ENCODE peak calls at places on chromosomes 6 and 20, in eight cellular contexts. I is GM12891; U is cerebellum; G is activated CD4-positive, alpha-beta memory T cell treated with anti-CD3 and anti-CD28 coated beads, Interleukin-2, amount 10 ng/mL, durations not matched to agents 7 days and 5 days; M is MV-4-11; L is amniotic stem cell; R is NCI-H69; X is NCI-H1694 treated with DMSO at 0.1 percent for 48 hours. Q is an unnamed sample.

GRCh38 chr6:52531396-52531795 is 45.5 kb downstream of the TRAM2 start:
- DNase-seq in I (no peak), U (no peak), X (no peak), G (no peak), M (no peak), R (no peak), L (no peak), Q (no peak)

GRCh38 chr20:36624068-36624813 is 18.7 kb downstream of the RAB5IF start:
- DNase-seq in L (no peak), M (no peak), X (no peak), G (no peak), I (no peak), R (no peak), U (no peak), Q (no peak)

GRCh38 chr20:47356526-47357295 is at the start of gene ZMYND8:
- DNase-seq in R (peak), X (peak), G (peak), M (peak), L (peak), I (peak), U (peak), Q (peak)

GRCh38 chr20:38346247-38346651 is at the start of gene LBP:
- DNase-seq in X (no peak), R (no peak), I (no peak), L (no peak), U (no peak), G (no peak), M (peak), Q (no peak)

GRCh38 chr20:19748687-19749086 is 9.4 kb upstream of the RIN2 start:
- DNase-seq in I (no peak), L (no peak), G (no peak), M (no peak), R (no peak), U (no peak), X (no peak), Q (no peak)

GRCh38 chr6:13243033-13243432 is 85.3 kb downstream of the TBC1D7 start:
- DNase-seq in M (no peak), X (no peak), G (no peak), U (no peak), I (no peak), L (no peak), R (no peak), Q (no peak)

GRCh38 chr20:44810391-44811149 is at the start of gene RIMS4:
- DNase-seq in L (no peak), R (peak), M (no peak), I (peak), U (peak), X (peak), G (no peak), Q (peak)

GRCh38 chr20:51128198-51128597 is 105.3 kb upstream of the KCNG1 start:
- DNase-seq in G (peak), R (no peak), M (no peak), L (peak), X (no peak), U (no peak), I (no peak), Q (no peak)

GRCh38 chr20:11274137-11274536 is 600.3 kb upstream of the JAG1 start:
- DNase-seq in R (peak), M (peak), I (peak), G (no peak), U (peak), X (peak), L (peak), Q (peak)

GRCh38 chr6:139364302-139364981 is 10.0 kb downstream of the CITED2 start:
- DNase-seq in I (peak), U (peak), X (peak), M (peak), R (peak), L (peak), G (no peak), Q (peak)

GRCh38 chr6:25946631-25947030 is 16.0 kb upstream of the TRIM38 start:
- DNase-seq in X (no peak), U (no peak), I (no peak), M (no peak), L (no peak), R (no peak), G (no peak), Q (no peak)

GRCh38 chr6:89818977-89819335 is 638 bp downstream of the MDN1 start:
- DNase-seq in U (peak), R (peak), M (peak), X (no peak), L (no peak), I (no peak), G (no peak), Q (no peak)

GRCh38 chr6:30928677-30929076 is 3.3 kb downstream of the SFTA2 start:
- DNase-seq in M (no peak), I (no peak), X (no peak), R (no peak), G (no peak), L (no peak), U (no peak), Q (no peak)

GRCh38 chr6:143410859-143411270 is 39.6 kb downstream of the ADAT2 start:
- DNase-seq in L (no peak), I (no peak), X (no peak), R (peak), U (no peak), G (no peak), M (no peak), Q (no peak)

GRCh38 chr20:19256085-19256484 is 43.6 kb downstream of the SLC24A3 start:
- DNase-seq in R (no peak), X (no peak), M (no peak), G (no peak), U (no peak), I (no peak), L (no peak), Q (no peak)

GRCh38 chr6:116572162-116572561 is 858 bp downstream of the RWDD1 start:
- DNase-seq in X (peak), R (peak), L (no peak), G (no peak), I (no peak), M (peak), U (no peak), Q (peak)

GRCh38 chr6:44580901-44581300 is 193.4 kb downstream of the CDC5L start:
- DNase-seq in U (no peak), L (peak), X (no peak), M (no peak), G (no peak), R (no peak), I (no peak), Q (no peak)

GRCh38 chr6:155248021-155249001 is 15.5 kb upstream of the CLDN20 start:
- DNase-seq in U (peak), I (peak), L (peak), M (no peak), G (peak), R (peak), X (peak), Q (peak)

GRCh38 chr20:51456511-51457280 is 85.8 kb downstream of the NFATC2 start:
- DNase-seq in R (peak), I (no peak), U (peak), X (peak), M (peak), G (no peak), L (peak), Q (peak)

GRCh38 chr6:32905078-32905477 is 35.8 kb downstream of the HLA-DMB start:
- DNase-seq in R (no peak), I (no peak), X (no peak), M (no peak), L (no peak), U (no peak), G (no peak), Q (no peak)

GRCh38 chr6:8108031-8108660 is 5.8 kb upstream of the EEF1E1 start:
- DNase-seq in I (no peak), X (no peak), G (no peak), R (peak), U (no peak), L (peak), M (no peak), Q (no peak)

GRCh38 chr6:72218125-72218524 is 331.8 kb downstream of the RIMS1 start:
- DNase-seq in M (no peak), R (peak), G (no peak), I (no peak), L (no peak), X (peak), U (peak), Q (peak)

GRCh38 chr6:126786262-126786661 is 332.2 kb upstream of the RSPO3 start:
- DNase-seq in U (no peak), R (peak), M (no peak), G (no peak), L (no peak), I (no peak), X (no peak), Q (no peak)

GRCh38 chr6:15331143-15331542 is 85.3 kb downstream of the JARID2 start:
- DNase-seq in G (no peak), R (no peak), I (no peak), X (no peak), L (no peak), U (no peak), M (no peak), Q (no peak)

GRCh38 chr20:20529597-20529996 is 161.7 kb downstream of the INSM1 start:
- DNase-seq in X (no peak), I (no peak), U (no peak), M (no peak), L (no peak), R (no peak), G (no peak), Q (no peak)

GRCh38 chr6:34158876-34159275 is 13.0 kb upstream of the GRM4 start:
- DNase-seq in X (no peak), R (no peak), U (no peak), M (no peak), I (no peak), G (no peak), L (no peak), Q (no peak)

GRCh38 chr6:150528648-150529285 is 70.9 kb upstream of the PLEKHG1 start:
- DNase-seq in U (no peak), X (no peak), M (no peak), G (no peak), R (no peak), I (no peak), L (no peak), Q (no peak)

GRCh38 chr20:17538517-17539170 is 7.5 kb upstream of the BFSP1 start:
- DNase-seq in G (peak), I (no peak), X (no peak), R (peak), M (peak), L (no peak), U (no peak), Q (no peak)

GRCh38 chr6:158060447-158061360 is 79.0 kb downstream of the SYNJ2 start:
- DNase-seq in R (peak), I (no peak), X (peak), G (no peak), L (peak), U (peak), M (peak), Q (peak)

GRCh38 chr20:62313021-62313420 is 10.2 kb downstream of the ADRM1 start:
- DNase-seq in X (no peak), M (no peak), L (no peak), U (no peak), G (no peak), R (no peak), I (no peak), Q (no peak)

GRCh38 chr6:126926926-126927325 is 191.5 kb upstream of the RSPO3 start:
- DNase-seq in G (no peak), I (no peak), X (no peak), L (no peak), R (no peak), U (no peak), M (no peak), Q (no peak)

GRCh38 chr6:126077810-126078791 is 91.8 kb downstream of the TRMT11 start:
- DNase-seq in I (no peak), G (no peak), M (no peak), X (no peak), L (no peak), R (no peak), U (no peak), Q (no peak)

GRCh38 chr6:168116975-168117899 is 38.2 kb upstream of the FRMD1 start:
- DNase-seq in R (no peak), X (no peak), U (no peak), G (no peak), L (no peak), I (no peak), M (no peak), Q (no peak)

Q was measured in G401.